ENCODE peak calls at places on chromosomes 2 and 18, in ten cellular contexts. V is ovary; H is activated T-cell treated with anti-CD3 and anti-CD28 coated beads, Interleukin-2, amount 50 U/mL, for 72 hours; W is GM12892; A is astrocyte of the spinal cord; F is substantia nigra; G is Caco-2; N is amniotic stem cell; K is endothelial cell; R is frontal cortex. E is an unnamed sample.
A peak's percentile ranks its signal among the peaks of the same experiment; 100 is the strongest.

GRCh38 chr2:217802261-217802660 is 200.5 kb downstream of the TNS1 start:
- DNase-seq in R (no peak), F (no peak), W (no peak), G (no peak), H (no peak), K (no peak), N (no peak), A (no peak), V (peak; percentile 13), E (no peak)

GRCh38 chr2:119117408-119117807 is 41.1 kb downstream of the C1QL2 start:
- DNase-seq in K (no peak), V (no peak), W (no peak), N (no peak), F (no peak), R (no peak), H (no peak), A (no peak), G (no peak), E (no peak)

GRCh38 chr2:187658952-187659525 is 104.8 kb upstream of the TFPI start:
- DNase-seq in N (peak; percentile 17), W (no peak), K (peak; percentile 18), V (no peak), A (peak; percentile 33), G (peak; percentile 13), F (no peak), R (no peak), H (no peak), E (peak; percentile 54)

GRCh38 chr2:46119453-46119852 is 177.8 kb upstream of the EPAS1 start:
- DNase-seq in A (no peak), G (no peak), R (no peak), F (no peak), V (no peak), K (no peak), W (no peak), N (no peak), H (no peak), E (no peak)

GRCh38 chr18:23585897-23586248 is 433 bp downstream of the NPC1 start:
- DNase-seq in G (no peak), F (no peak), N (no peak), K (no peak), A (no peak), H (no peak), V (no peak), R (no peak), W (no peak), E (no peak)

GRCh38 chr18:67456691-67457090 is 59.8 kb downstream of the DSEL start:
- DNase-seq in N (no peak), V (no peak), K (no peak), G (no peak), F (no peak), R (no peak), H (no peak), A (no peak), W (no peak), E (no peak)

GRCh38 chr2:127640082-127641072 is 5.6 kb upstream of the GPR17 start:
- DNase-seq in K (peak; percentile 35), H (peak; percentile 67), F (no peak), N (no peak), G (no peak), W (peak; percentile 76), V (no peak), A (no peak), R (no peak), E (peak; percentile 65)

GRCh38 chr2:220148849-220149248 is 521.4 kb downstream of the SLC4A3 start:
- DNase-seq in G (no peak), K (no peak), R (no peak), V (no peak), N (no peak), A (no peak), F (no peak), H (no peak), W (no peak), E (no peak)

GRCh38 chr2:160918909-160919503 is 241.2 kb upstream of the TANK start:
- DNase-seq in G (peak; percentile 57), W (no peak), R (no peak), A (peak; percentile 55), H (peak; percentile 41), V (peak; percentile 64), N (no peak), K (peak; percentile 76), F (no peak), E (peak; percentile 81)

GRCh38 chr2:233421091-233421816 is 67.0 kb downstream of the DGKD start:
- DNase-seq in W (no peak), R (no peak), N (no peak), G (no peak), H (no peak), F (no peak), V (no peak), A (no peak), K (no peak), E (no peak)

E was measured in HT-29.